ENCODE peak calls at places on chromosomes 6 and 20, in four cellular contexts. U is WTC11, L is NCI-H2029 treated with DMSO at 0.1 percent for 48 hours, O is omental fat pad. W is an unnamed sample.

GRCh38 chr6:125002090-125002741 is 40.0 kb downstream of the RNF217 start:
- DNase-seq in U (no peak), L (no peak), O (no peak), W (no peak)

GRCh38 chr6:157966597-157966977 is 15.1 kb upstream of the SYNJ2 start:
- DNase-seq in U (no peak), L (no peak), O (no peak), W (no peak)

GRCh38 chr20:60210779-60211617 is 252.8 kb downstream of the CDH26 start:
- DNase-seq in U (peak), L (peak), O (peak), W (peak)

GRCh38 chr6:36139431-36139830 is 9.1 kb downstream of the MAPK13 start:
- DNase-seq in U (peak), L (no peak), O (no peak), W (no peak)

GRCh38 chr20:57400262-57400701 is 9.1 kb downstream of the RBM38 start:
- DNase-seq in U (no peak), L (no peak), O (no peak), W (no peak)

GRCh38 chr6:161658216-161658615 is 384.4 kb upstream of the AGPAT4 start:
- DNase-seq in U (no peak), L (no peak), O (no peak), W (no peak)

GRCh38 chr6:7249946-7250643 is 62.9 kb downstream of the SSR1 start:
- DNase-seq in U (no peak), L (no peak), O (no peak), W (no peak)

GRCh38 chr6:19869464-19869863 is 32.3 kb downstream of the ID4 start:
- DNase-seq in U (no peak), L (no peak), O (no peak), W (no peak)

GRCh38 chr6:16762547-16763477 is 1.6 kb upstream of the ATXN1 start:
- DNase-seq in U (peak), L (peak), O (no peak), W (no peak)

GRCh38 chr6:27778625-27779417 is 133.4 kb downstream of the OR2B2 start:
- DNase-seq in U (no peak), L (no peak), O (no peak), W (no peak)

GRCh38 chr20:47487175-47487917 is 14.3 kb upstream of the NCOA3 start:
- DNase-seq in U (no peak), L (no peak), O (no peak), W (no peak)